ENCODE peak calls at places on chromosomes 13 and 19, in eight cellular contexts. J, Z, A, W, D, Y, P and V are unnamed samples.

GRCh38 chr19:40322271-40322610 is 26.0 kb downstream of the C19orf47 start:
- DNase-seq in D (no peak), W (no peak), Z (no peak), A (no peak), P (no peak), J (no peak), Y (no peak), V (no peak)

GRCh38 chr19:46006411-46006810 is 11.1 kb downstream of the CCDC61 start:
- DNase-seq in Y (no peak), D (no peak), W (no peak), J (no peak), A (no peak), Z (no peak), P (no peak), V (no peak)

GRCh38 chr13:49733181-49733951 is 42.1 kb upstream of the EBPL start:
- DNase-seq in W (no peak), J (peak), Z (no peak), D (no peak), A (no peak), Y (no peak), P (no peak), V (peak)

GRCh38 chr19:27744926-27745844 is 1467.8 kb downstream of the UQCRFS1 start:
- DNase-seq in P (no peak), D (no peak), W (no peak), A (no peak), J (no peak), Y (no peak), Z (no peak), V (no peak)

GRCh38 chr13:45441633-45442032 is 23.1 kb upstream of the COG3 start:
- DNase-seq in Y (no peak), Z (no peak), D (no peak), P (peak), W (no peak), A (no peak), J (peak), V (peak)

GRCh38 chr19:8526345-8527062 is 12.5 kb upstream of the ZNF414 start:
- DNase-seq in D (peak), Y (peak), W (peak), J (peak), A (peak), Z (peak), P (no peak), V (peak)

GRCh38 chr19:14686411-14686810 is 3.4 kb upstream of the ZNF333 start:
- DNase-seq in J (peak), P (no peak), A (no peak), W (peak), Y (no peak), D (no peak), Z (no peak), V (peak)

GRCh38 chr19:48501446-48501960 is 10.1 kb downstream of the LMTK3 start:
- DNase-seq in Z (peak), Y (peak), J (no peak), P (peak), W (peak), A (peak), D (no peak), V (peak)

GRCh38 chr13:51229731-51230130 is 7.5 kb downstream of the FAM124A start:
- DNase-seq in A (no peak), P (no peak), J (no peak), D (no peak), W (no peak), Z (no peak), Y (no peak), V (no peak)

GRCh38 chr19:45349126-45349415 is 8.5 kb downstream of the KLC3 start:
- DNase-seq in Z (no peak), Y (no peak), D (no peak), J (no peak), A (no peak), W (no peak), P (no peak), V (no peak)

GRCh38 chr19:52742516-52742915 is 7.7 kb upstream of the ZNF611 start:
- DNase-seq in J (no peak), D (no peak), Z (no peak), W (no peak), A (no peak), Y (no peak), P (no peak), V (no peak)

GRCh38 chr19:34067861-34068271 is 104.4 kb upstream of the LSM14A start:
- DNase-seq in D (no peak), W (no peak), J (peak), P (no peak), Z (no peak), Y (no peak), A (peak), V (no peak)

GRCh38 chr19:54248016-54248601 is 5.5 kb upstream of the LILRA6 start:
- DNase-seq in W (no peak), Z (no peak), J (peak), D (no peak), P (no peak), Y (no peak), A (no peak), V (no peak)

GRCh38 chr13:75931116-75931515 is 295.0 kb downstream of the LMO7 start:
- DNase-seq in Y (no peak), J (peak), P (no peak), A (no peak), W (no peak), D (no peak), Z (no peak), V (no peak)

GRCh38 chr19:17632577-17632976 is 55.6 kb downstream of the UNC13A start:
- DNase-seq in J (no peak), D (no peak), W (no peak), Z (no peak), A (no peak), P (no peak), Y (no peak), V (no peak)

GRCh38 chr13:32902898-32903297 is 113.3 kb upstream of the KL start:
- DNase-seq in Y (no peak), A (no peak), J (peak), W (peak), D (no peak), P (no peak), Z (no peak), V (no peak)

GRCh38 chr13:37791699-37792098 is 77.9 kb downstream of the TRPC4 start:
- DNase-seq in Y (no peak), W (no peak), J (peak), Z (no peak), D (no peak), A (no peak), P (no peak), V (no peak)
- TF ChIP-seq USF2 in Y (no peak), W (no peak), J (no peak), Z (no peak), D (no peak), A (no peak), P (no peak), V (no peak)

GRCh38 chr13:31068119-31068423 is 93.6 kb downstream of the HSPH1 start:
- DNase-seq in D (no peak), A (no peak), P (no peak), Z (no peak), Y (no peak), W (no peak), J (no peak), V (no peak)
- TF ChIP-seq USF2 in D (no peak), A (no peak), P (no peak), Z (no peak), Y (no peak), W (no peak), J (no peak), V (no peak)

GRCh38 chr13:113546571-113547247 is 37.8 kb upstream of the TFDP1 start:
- DNase-seq in W (no peak), P (no peak), Y (no peak), J (peak), D (no peak), A (no peak), Z (no peak), V (no peak)

GRCh38 chr13:113545931-113546516 is 38.5 kb upstream of the TFDP1 start:
- DNase-seq in W (no peak), J (no peak), D (peak), Z (no peak), P (no peak), Y (no peak), A (no peak), V (no peak)

GRCh38 chr13:113548171-113548641 is 36.3 kb upstream of the TFDP1 start:
- DNase-seq in D (peak), Z (no peak), A (no peak), P (no peak), W (no peak), Y (no peak), J (no peak), V (no peak)

GRCh38 chr13:113548778-113549621 is 35.6 kb upstream of the TFDP1 start:
- DNase-seq in Z (peak), D (peak), P (no peak), W (no peak), Y (no peak), A (no peak), J (no peak), V (no peak)

DNA sequence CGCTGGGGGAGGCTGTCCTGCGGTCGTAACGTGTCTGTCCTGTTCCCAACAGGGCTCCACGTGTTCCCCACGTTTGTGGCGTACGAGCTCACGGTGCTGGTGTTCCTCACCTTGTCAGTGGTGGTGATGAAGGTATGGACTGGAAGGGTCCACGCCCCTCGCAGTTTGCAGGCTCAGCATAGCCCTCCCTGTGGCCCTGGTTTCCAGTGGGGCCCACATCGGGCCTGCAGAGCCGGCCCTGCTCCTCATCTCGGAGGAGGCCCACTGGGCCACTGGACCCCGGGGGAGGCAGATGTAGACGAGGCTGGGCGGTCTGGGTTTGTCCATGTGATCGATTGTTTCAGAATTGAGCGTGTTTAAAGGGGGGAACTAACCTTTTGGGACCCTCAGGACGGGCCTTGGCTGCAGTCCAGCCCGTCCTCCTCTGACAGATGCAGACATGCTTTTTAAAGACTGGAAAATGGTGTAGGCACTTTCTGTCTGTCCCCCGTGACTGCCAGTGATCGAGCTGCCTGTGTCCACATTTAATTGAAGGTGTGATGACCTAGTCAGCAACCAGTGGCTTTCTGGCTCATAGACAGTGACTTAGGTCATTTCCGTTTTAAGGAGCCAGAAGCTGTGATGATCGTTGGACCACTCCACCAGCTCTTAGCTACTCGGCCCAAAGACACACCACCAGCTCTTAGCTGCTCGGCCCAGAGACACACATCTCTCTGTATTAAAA is 37.1 kb upstream of the TFDP1 start:
- DNase-seq in J (peak), P (no peak), D (no peak), W (no peak), Z (no peak), A (no peak), Y (no peak), V (no peak)
- TF ChIP-seq USF2 in J (no peak), P (no peak), D (no peak), W (no peak), Z (no peak), A (no peak), Y (no peak), V (no peak)

GRCh38 chr13:109874444-109874920 is 88.1 kb upstream of the IRS2 start:
- DNase-seq in J (no peak), Y (no peak), D (no peak), A (no peak), P (no peak), Z (no peak), W (no peak), V (no peak)
- TF ChIP-seq USF2 in J (no peak), Y (no peak), D (no peak), A (no peak), P (no peak), Z (no peak), W (no peak), V (no peak)

GRCh38 chr19:10230904-10231623 is at the start of gene S1PR2:
- DNase-seq in Z (peak), A (peak), D (peak), Y (no peak), W (peak), P (no peak), J (peak), V (peak)

GRCh38 chr19:10228925-10229324 is 2.2 kb downstream of the S1PR2 start:
- DNase-seq in J (peak), P (no peak), Z (peak), W (peak), D (peak), A (peak), Y (no peak), V (peak)

GRCh38 chr19:10231624-10232228 is 595 bp upstream of the S1PR2 start:
- DNase-seq in D (no peak), Y (no peak), A (no peak), Z (no peak), P (no peak), W (no peak), J (no peak), V (no peak)

GRCh38 chr19:10228393-10228792 is 2.7 kb downstream of the S1PR2 start:
- DNase-seq in J (no peak), D (no peak), Y (no peak), P (no peak), W (no peak), Z (no peak), A (no peak), V (no peak)

DNA sequence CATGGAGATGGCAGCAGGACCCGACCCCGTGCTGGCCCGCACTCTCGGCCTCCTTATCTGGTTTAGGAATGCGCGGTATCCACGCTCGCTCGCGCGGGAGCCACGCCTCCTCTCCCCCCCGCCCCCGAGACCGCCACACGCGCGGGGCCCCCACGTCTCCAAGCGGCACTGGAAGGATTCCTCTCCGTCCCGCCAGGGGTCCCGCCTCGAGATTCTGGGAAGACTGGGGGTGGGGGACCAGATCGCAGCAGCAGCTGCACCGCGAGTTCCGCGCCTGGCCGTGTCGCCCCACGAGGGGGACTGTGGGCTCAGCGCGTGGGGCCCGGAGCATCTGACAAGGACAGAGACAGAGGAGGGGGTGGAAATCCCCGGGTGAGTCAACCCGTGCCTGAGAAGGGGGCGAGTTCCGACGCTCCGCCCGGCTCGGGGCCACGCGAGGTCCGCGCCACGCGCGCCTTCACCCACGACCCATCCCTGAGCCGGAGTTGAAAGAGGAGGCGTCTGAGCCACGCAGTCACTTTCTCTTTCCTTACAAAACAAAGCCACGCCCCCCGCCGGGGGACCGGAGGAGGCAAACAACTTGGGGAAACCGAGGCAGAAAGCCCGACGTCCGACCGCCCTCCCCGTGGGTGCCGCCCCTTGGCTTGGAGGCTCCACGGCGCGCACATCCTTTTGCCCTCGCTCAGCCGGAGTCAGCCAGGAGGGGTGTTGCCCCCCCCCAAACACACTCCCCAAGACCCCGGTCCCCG is 802 bp downstream of the S1PR2 start:
- DNase-seq in D (peak), J (peak), W (peak), A (no peak), Y (no peak), P (no peak), Z (peak), V (no peak)
- TF ChIP-seq USF2 in D (no peak), J (no peak), W (no peak), A (no peak), Y (no peak), P (no peak), Z (no peak), V (no peak)